ENCODE peak calls at places on chromosome 9, in four cellular contexts. One of them, this sample, is unnamed.

GRCh38 chr9:127418037-127418471 is 6.1 kb upstream of the ZNF79 start:
- DNase-seq in choroid plexus epithelial cell: peak
- DNase-seq in RWPE1: no peak
- DNase-seq in Calu3: peak
- DNase-seq in this sample: peak

GRCh38 chr9:130701059-130702022 is 7.8 kb downstream of the EXOSC2 start:
- DNase-seq in RWPE1: peak
- DNase-seq in choroid plexus epithelial cell: peak
- DNase-seq in Calu3: peak
- DNase-seq in this sample: peak

GRCh38 chr9:125993423-125993935 is 246.3 kb downstream of the PBX3 start:
- DNase-seq in choroid plexus epithelial cell: no peak
- DNase-seq in Calu3: no peak
- DNase-seq in RWPE1: no peak
- DNase-seq in this sample: no peak

GRCh38 chr9:86500031-86500430 is 145.8 kb upstream of the TUT7 start:
- DNase-seq in Calu3: no peak
- DNase-seq in RWPE1: no peak
- DNase-seq in choroid plexus epithelial cell: peak
- DNase-seq in this sample: no peak

GRCh38 chr9:126621919-126622735 is 8.4 kb downstream of the LMX1B start:
- DNase-seq in Calu3: no peak
- DNase-seq in choroid plexus epithelial cell: no peak
- DNase-seq in RWPE1: no peak
- DNase-seq in this sample: no peak

GRCh38 chr9:125924351-125924750 is 177.2 kb downstream of the PBX3 start:
- DNase-seq in Calu3: no peak
- DNase-seq in choroid plexus epithelial cell: no peak
- DNase-seq in RWPE1: no peak
- DNase-seq in this sample: no peak

GRCh38 chr9:125540497-125540896 is 166.5 kb downstream of the MAPKAP1 start:
- DNase-seq in RWPE1: peak
- DNase-seq in Calu3: no peak
- DNase-seq in choroid plexus epithelial cell: no peak
- DNase-seq in this sample: no peak

GRCh38 chr9:93671030-93671358 is 94.6 kb downstream of the PHF2 start:
- DNase-seq in Calu3: no peak
- DNase-seq in choroid plexus epithelial cell: no peak
- DNase-seq in RWPE1: no peak
- DNase-seq in this sample: no peak

GRCh38 chr9:109780453-109781033 is 545 bp downstream of the PALM2AKAP2 start:
- DNase-seq in RWPE1: peak
- DNase-seq in choroid plexus epithelial cell: peak
- DNase-seq in Calu3: no peak
- DNase-seq in this sample: no peak

GRCh38 chr9:37056521-37056920 is 22.5 kb upstream of the PAX5 start:
- DNase-seq in RWPE1: no peak
- DNase-seq in choroid plexus epithelial cell: no peak
- DNase-seq in Calu3: no peak
- DNase-seq in this sample: no peak

GRCh38 chr9:592225-592624 is 249.3 kb upstream of the DMRT1 start:
- DNase-seq in RWPE1: no peak
- DNase-seq in Calu3: no peak
- DNase-seq in choroid plexus epithelial cell: no peak
- DNase-seq in this sample: no peak

GRCh38 chr9:37529111-37529510 is 43.4 kb downstream of the POLR1E start:
- DNase-seq in RWPE1: peak
- DNase-seq in Calu3: no peak
- DNase-seq in choroid plexus epithelial cell: peak
- DNase-seq in this sample: peak

GRCh38 chr9:68560131-68560844 is 19.6 kb upstream of the TMEM252 start:
- DNase-seq in choroid plexus epithelial cell: peak
- DNase-seq in Calu3: peak
- DNase-seq in RWPE1: no peak
- DNase-seq in this sample: peak

GRCh38 chr9:113579270-113580040 is 115.9 kb downstream of the RGS3 start:
- DNase-seq in RWPE1: no peak
- DNase-seq in Calu3: no peak
- DNase-seq in choroid plexus epithelial cell: peak
- DNase-seq in this sample: peak

GRCh38 chr9:136345281-136346156 is 18.0 kb downstream of the DNLZ start:
- DNase-seq in choroid plexus epithelial cell: peak
- DNase-seq in RWPE1: no peak
- DNase-seq in Calu3: peak
- DNase-seq in this sample: no peak

GRCh38 chr9:29625292-29625731 is 2052.0 kb upstream of the C9orf72 start:
- DNase-seq in RWPE1: no peak
- DNase-seq in Calu3: no peak
- DNase-seq in choroid plexus epithelial cell: peak
- DNase-seq in this sample: no peak

GRCh38 chr9:127714916-127715442 is 484 bp downstream of the PTRH1 start:
- DNase-seq in choroid plexus epithelial cell: no peak
- DNase-seq in RWPE1: peak
- DNase-seq in Calu3: peak
- DNase-seq in this sample: peak

GRCh38 chr9:108665856-108666784 is 189.7 kb downstream of the ACTL7B start:
- DNase-seq in RWPE1: no peak
- DNase-seq in Calu3: no peak
- DNase-seq in choroid plexus epithelial cell: no peak
- DNase-seq in this sample: no peak

GRCh38 chr9:129223551-129224208 is 45.6 kb upstream of the IER5L start:
- DNase-seq in RWPE1: no peak
- DNase-seq in Calu3: no peak
- DNase-seq in choroid plexus epithelial cell: no peak
- DNase-seq in this sample: no peak

GRCh38 chr9:113844466-113844865 is 31.6 kb upstream of the ZNF618 start:
- DNase-seq in RWPE1: no peak
- DNase-seq in Calu3: no peak
- DNase-seq in choroid plexus epithelial cell: no peak
- DNase-seq in this sample: no peak

GRCh38 chr9:23683021-23683431 is 143.0 kb downstream of the ELAVL2 start:
- DNase-seq in choroid plexus epithelial cell: no peak
- DNase-seq in RWPE1: peak
- DNase-seq in Calu3: no peak
- DNase-seq in this sample: no peak

GRCh38 chr9:101486693-101487442 is 46.8 kb upstream of the RNF20 start:
- DNase-seq in choroid plexus epithelial cell: peak
- DNase-seq in Calu3: peak
- DNase-seq in RWPE1: peak
- DNase-seq in this sample: peak

GRCh38 chr9:21323091-21323490 is 12.1 kb downstream of the KLHL9 start:
- DNase-seq in RWPE1: no peak
- DNase-seq in Calu3: no peak
- DNase-seq in choroid plexus epithelial cell: no peak
- DNase-seq in this sample: no peak

GRCh38 chr9:68706579-68707201 is 1.6 kb downstream of the PIP5K1B start:
- DNase-seq in Calu3: no peak
- DNase-seq in choroid plexus epithelial cell: no peak
- DNase-seq in RWPE1: no peak
- DNase-seq in this sample: peak

GRCh38 chr9:15982182-15982581 is 429.3 kb downstream of the CCDC171 start:
- DNase-seq in choroid plexus epithelial cell: peak
- DNase-seq in Calu3: no peak
- DNase-seq in RWPE1: no peak
- DNase-seq in this sample: no peak

GRCh38 chr9:101705135-101705661 is 33.2 kb downstream of the GRIN3A start:
- DNase-seq in choroid plexus epithelial cell: peak
- DNase-seq in Calu3: peak
- DNase-seq in RWPE1: no peak
- DNase-seq in this sample: no peak

GRCh38 chr9:19985081-19985480 is 196.2 kb upstream of the SLC24A2 start:
- DNase-seq in Calu3: no peak
- DNase-seq in RWPE1: no peak
- DNase-seq in choroid plexus epithelial cell: no peak
- DNase-seq in this sample: no peak

GRCh38 chr9:136512651-136513066 is 29.8 kb upstream of the SEC16A start:
- DNase-seq in RWPE1: peak
- DNase-seq in choroid plexus epithelial cell: no peak
- DNase-seq in Calu3: no peak
- DNase-seq in this sample: peak

GRCh38 chr9:38033956-38034355 is 35.1 kb downstream of the SHB start:
- DNase-seq in choroid plexus epithelial cell: no peak
- DNase-seq in RWPE1: no peak
- DNase-seq in Calu3: no peak
- DNase-seq in this sample: no peak

GRCh38 chr9:95494022-95494415 is 22.8 kb downstream of the PTCH1 start:
- DNase-seq in RWPE1: no peak
- DNase-seq in choroid plexus epithelial cell: no peak
- DNase-seq in Calu3: no peak
- DNase-seq in this sample: no peak

GRCh38 chr9:135878528-135879236 is 28.7 kb downstream of the CAMSAP1 start:
- DNase-seq in Calu3: no peak
- DNase-seq in RWPE1: no peak
- DNase-seq in choroid plexus epithelial cell: no peak
- DNase-seq in this sample: no peak

DNA sequence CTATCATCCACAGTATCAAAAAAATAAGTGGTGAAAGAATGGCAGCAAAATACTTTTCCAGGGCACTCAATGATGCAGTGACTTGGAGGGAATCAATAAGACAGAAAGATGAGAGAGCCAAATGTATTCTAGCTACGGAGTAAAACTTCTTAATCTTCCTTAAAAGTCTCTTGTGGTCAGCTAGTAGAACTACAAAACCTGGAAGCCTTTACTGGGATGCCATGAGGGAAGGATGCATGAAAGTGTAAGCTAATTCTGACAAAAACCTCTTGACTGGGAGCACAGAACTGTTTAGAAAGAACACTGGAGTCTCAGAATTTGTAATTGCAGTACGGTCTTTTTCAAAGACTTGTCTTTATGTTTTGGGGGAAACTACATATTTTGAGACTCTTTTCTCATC is 432.8 kb upstream of the PTPRD start:
- DNase-seq in choroid plexus epithelial cell: no peak
- DNase-seq in Calu3: no peak
- DNase-seq in RWPE1: no peak
- DNase-seq in this sample: no peak
- TF ChIP-seq CTCF in choroid plexus epithelial cell: no peak
- TF ChIP-seq CTCF in Calu3: no peak
- TF ChIP-seq CTCF in RWPE1: no peak
- TF ChIP-seq CTCF in this sample: no peak

DNA sequence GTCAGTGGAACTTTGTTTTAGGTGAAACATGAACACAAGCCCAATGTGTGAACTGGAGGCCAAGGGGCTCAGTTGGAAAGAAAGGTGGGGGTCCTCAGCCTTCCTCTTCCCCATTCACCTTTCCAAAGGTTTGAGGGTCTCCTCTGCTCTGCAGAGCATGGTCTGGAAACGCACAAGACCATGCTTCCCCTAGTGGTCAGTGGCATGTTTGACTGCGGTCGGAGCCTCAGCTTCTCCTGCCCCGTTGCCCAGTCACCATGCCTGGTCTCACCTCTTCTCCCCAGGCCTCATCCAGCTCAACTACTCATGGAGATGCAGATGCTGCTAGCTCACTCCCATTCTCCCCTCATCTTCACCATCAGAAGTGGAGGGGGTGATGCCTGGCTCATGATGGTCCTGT is 340.3 kb downstream of the GADD45G start:
- DNase-seq in Calu3: no peak
- DNase-seq in choroid plexus epithelial cell: peak
- DNase-seq in RWPE1: no peak
- DNase-seq in this sample: no peak
- TF ChIP-seq CTCF in Calu3: no peak
- TF ChIP-seq CTCF in choroid plexus epithelial cell: peak
- TF ChIP-seq CTCF in RWPE1: no peak
- TF ChIP-seq CTCF in this sample: peak

GRCh38 chr9:26947736-26948135 is 694 bp upstream of the PLAA start:
- DNase-seq in Calu3: no peak
- DNase-seq in choroid plexus epithelial cell: no peak
- DNase-seq in RWPE1: no peak
- DNase-seq in this sample: no peak

GRCh38 chr9:26950521-26950920 is 3.5 kb upstream of the PLAA start:
- DNase-seq in choroid plexus epithelial cell: no peak
- DNase-seq in Calu3: no peak
- DNase-seq in RWPE1: no peak
- DNase-seq in this sample: no peak

GRCh38 chr9:26949604-26950003 is 2.6 kb upstream of the PLAA start:
- DNase-seq in choroid plexus epithelial cell: no peak
- DNase-seq in RWPE1: peak
- DNase-seq in Calu3: no peak
- DNase-seq in this sample: no peak

GRCh38 chr9:26945591-26945990 is 1.5 kb downstream of the PLAA start:
- DNase-seq in RWPE1: no peak
- DNase-seq in Calu3: no peak
- DNase-seq in choroid plexus epithelial cell: no peak
- DNase-seq in this sample: no peak

GRCh38 chr9:26946753-26947727 is at the start of gene PLAA:
- DNase-seq in choroid plexus epithelial cell: peak
- DNase-seq in Calu3: peak
- DNase-seq in RWPE1: peak
- DNase-seq in this sample: peak
- TF ChIP-seq CTCF in choroid plexus epithelial cell: no peak
- TF ChIP-seq CTCF in Calu3: no peak
- TF ChIP-seq CTCF in RWPE1: no peak
- TF ChIP-seq CTCF in this sample: peak

DNA sequence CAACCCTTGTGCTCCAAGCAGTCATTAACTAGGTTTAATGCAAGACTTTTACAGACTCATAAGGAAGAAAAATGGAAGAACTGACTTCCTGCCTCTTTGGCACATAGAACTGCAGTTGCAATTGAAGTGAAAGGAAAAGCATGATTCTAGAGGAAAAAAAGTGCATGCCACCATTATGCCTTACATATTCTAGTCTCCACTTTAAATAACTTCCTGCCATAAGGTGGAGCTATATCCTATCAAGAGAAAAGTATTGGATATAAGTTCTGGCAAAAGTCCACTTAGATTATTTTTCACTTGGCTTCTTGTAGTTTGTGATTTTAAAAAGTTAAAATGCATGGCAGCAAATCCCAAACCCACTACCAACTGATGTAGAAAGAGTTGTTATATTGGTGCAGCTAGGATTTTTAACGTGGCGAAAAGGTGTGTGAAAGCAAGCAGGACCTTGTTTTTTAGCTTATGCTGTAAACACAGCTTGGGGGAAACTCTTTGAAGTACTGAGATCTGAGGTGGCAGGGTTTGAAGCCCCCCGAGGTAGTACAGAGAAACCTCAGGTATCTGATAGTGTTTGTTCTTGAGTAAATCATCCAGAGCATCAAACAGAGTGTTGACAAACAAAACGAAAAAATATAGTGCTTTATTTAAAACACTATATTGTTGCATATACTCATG is 117.9 kb downstream of the ANXA1 start:
- DNase-seq in Calu3: no peak
- DNase-seq in choroid plexus epithelial cell: peak
- DNase-seq in RWPE1: no peak
- DNase-seq in this sample: no peak
- TF ChIP-seq CTCF in Calu3: no peak
- TF ChIP-seq CTCF in choroid plexus epithelial cell: peak
- TF ChIP-seq CTCF in RWPE1: peak
- TF ChIP-seq CTCF in this sample: peak

GRCh38 chr9:92385474-92385873 is 18.9 kb downstream of the OGN start:
- DNase-seq in RWPE1: peak
- DNase-seq in choroid plexus epithelial cell: no peak
- DNase-seq in Calu3: no peak
- DNase-seq in this sample: no peak
- TF ChIP-seq CTCF in RWPE1: no peak
- TF ChIP-seq CTCF in choroid plexus epithelial cell: no peak
- TF ChIP-seq CTCF in Calu3: no peak
- TF ChIP-seq CTCF in this sample: no peak

This sample was measured in GM13977.